ENCODE peak calls at places on chromosomes 4 and X, in four cellular contexts. N, F, B and E are unnamed samples.

GRCh38 chrX:1743105-1743504 is 128.2 kb downstream of the ASMT start:
- DNase-seq in B (no peak), N (no peak), F (no peak), E (no peak)

GRCh38 chr4:102552781-102553180 is 51.6 kb downstream of the NFKB1 start:
- DNase-seq in F (no peak), N (no peak), B (no peak), E (no peak)

GRCh38 chrX:72247206-72247944 is 8.5 kb upstream of the ERCC6L start:
- DNase-seq in B (no peak), N (no peak), F (no peak), E (peak)

GRCh38 chr4:143046454-143046853 is 138.3 kb upstream of the USP38 start:
- DNase-seq in B (no peak), N (no peak), F (no peak), E (peak)

GRCh38 chr4:133151681-133152329 is 2.7 kb downstream of the PCDH10 start:
- DNase-seq in B (peak), F (no peak), N (peak), E (peak)

GRCh38 chrX:15751160-15751819 is 13.2 kb downstream of the CA5B start:
- DNase-seq in N (no peak), F (no peak), B (no peak), E (peak)

GRCh38 chrX:102964941-102965340 is 27.9 kb downstream of the RAB40AL start:
- DNase-seq in N (no peak), F (no peak), B (no peak), E (no peak)

GRCh38 chrX:144566592-144566991 is 680.7 kb upstream of the SPANXN1 start:
- DNase-seq in N (no peak), B (peak), F (no peak), E (no peak)

GRCh38 chrX:20523626-20524312 is 257.1 kb upstream of the RPS6KA3 start:
- DNase-seq in B (no peak), N (no peak), F (no peak), E (no peak)

GRCh38 chr4:98828801-98829200 is 100.1 kb downstream of the EIF4E start:
- DNase-seq in B (peak), N (peak), F (peak), E (no peak)

GRCh38 chrX:53321216-53321942 is 40.0 kb upstream of the IQSEC2 start:
- DNase-seq in N (peak), F (no peak), B (peak), E (peak)
- TF ChIP-seq CTCF in N (no peak), F (no peak), B (no peak), E (no peak)

GRCh38 chr4:40246547-40246900 is 49.7 kb downstream of the RHOH start:
- DNase-seq in N (no peak), B (no peak), F (no peak), E (no peak)

GRCh38 chr4:40247350-40247749 is 50.5 kb downstream of the RHOH start:
- DNase-seq in B (no peak), F (no peak), N (no peak), E (no peak)

GRCh38 chr4:40246938-40247337 is 50.1 kb downstream of the RHOH start:
- DNase-seq in F (no peak), B (no peak), N (no peak), E (no peak)

GRCh38 chr4:40243390-40243948 is 46.6 kb downstream of the RHOH start:
- DNase-seq in N (no peak), B (no peak), F (no peak), E (no peak)

GRCh38 chr4:40245794-40246546 is 49.1 kb downstream of the RHOH start:
- DNase-seq in F (no peak), N (no peak), B (no peak), E (no peak)
- TF ChIP-seq EZH2phosphoT487 in F (no peak), N (no peak), B (no peak), E (no peak)

DNA sequence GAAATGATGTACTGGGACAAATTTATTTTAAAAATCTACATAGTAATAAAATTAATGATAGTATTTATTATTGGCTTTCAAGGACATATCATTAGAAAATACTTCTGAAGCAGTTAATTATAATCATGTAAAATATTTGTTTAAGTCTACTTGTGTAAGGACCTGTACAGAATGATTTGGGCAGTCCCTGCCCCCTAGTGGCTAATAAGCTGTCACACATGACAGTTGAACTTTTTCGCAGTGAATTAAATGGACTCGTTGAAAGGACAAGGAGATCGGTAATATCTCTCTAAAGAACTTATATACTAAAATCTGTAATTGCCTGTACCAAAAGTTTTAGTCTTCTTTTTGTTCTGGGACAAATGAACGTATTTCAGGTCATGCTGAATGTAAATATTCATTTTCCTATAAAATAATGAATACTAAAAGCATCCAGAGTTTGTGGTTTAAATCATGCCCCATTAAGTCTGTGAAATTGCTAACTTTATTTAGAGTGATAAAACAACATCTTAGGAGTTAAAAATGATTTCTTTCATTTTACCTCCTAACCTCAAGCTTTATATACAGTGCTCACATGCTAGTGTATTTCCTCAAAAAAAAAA is 13.6 kb downstream of the EXOC1 start:
- DNase-seq in B (peak), N (peak), F (peak), E (peak)
- H3K4me2 ChIP-seq in B (no peak), N (peak), F (peak), E (no peak)

DNA sequence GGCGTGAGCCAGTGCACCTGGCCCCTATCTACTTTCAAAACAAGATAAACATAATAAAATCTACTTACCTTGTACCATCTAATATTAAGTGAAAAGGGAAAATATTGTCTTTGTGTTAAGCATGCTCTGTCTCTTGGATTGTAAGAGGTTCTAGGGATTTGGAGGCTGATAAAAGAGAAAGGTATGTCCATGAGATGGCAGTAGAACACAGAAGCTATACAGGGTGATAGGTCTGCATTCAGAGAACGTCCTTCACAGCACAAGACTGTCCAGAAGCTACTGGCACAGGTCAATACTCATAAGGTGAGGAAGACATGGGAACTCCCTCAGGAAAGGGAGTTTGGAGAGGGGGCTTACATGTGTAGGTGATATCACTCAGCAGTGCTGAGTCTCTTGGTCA is 135.5 kb downstream of the TMEM47 start:
- DNase-seq in B (peak), F (no peak), N (no peak), E (no peak)
- TF ChIP-seq CTCF in B (peak), F (no peak), N (no peak), E (peak)

GRCh38 chr4:94841864-94842221 is 84.1 kb downstream of the BMPR1B start:
- DNase-seq in F (no peak), B (no peak), N (no peak), E (no peak)

GRCh38 chr4:94848326-94848725 is 90.6 kb downstream of the BMPR1B start:
- DNase-seq in N (no peak), F (no peak), B (no peak), E (no peak)

DNA sequence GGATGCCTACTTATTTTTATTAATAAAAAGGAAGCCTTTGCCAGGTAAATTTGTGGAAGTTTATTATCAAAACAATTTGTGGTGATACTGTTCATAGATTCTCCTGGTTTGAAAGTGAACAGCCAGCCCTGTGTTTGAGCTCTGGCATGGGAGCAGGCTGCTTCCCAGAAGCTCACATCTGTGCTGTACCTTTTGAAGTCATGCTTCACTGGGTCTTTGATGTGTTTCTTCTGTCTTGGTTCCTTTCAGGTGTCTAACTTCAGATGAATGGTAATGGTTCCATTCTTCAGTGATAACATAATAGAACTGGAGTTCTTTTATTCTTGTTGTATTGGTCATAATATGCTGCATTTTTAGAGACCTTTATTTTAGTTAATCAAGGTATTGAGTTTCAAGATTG is 85.5 kb downstream of the BMPR1B start:
- DNase-seq in F (no peak), B (no peak), N (no peak), E (no peak)
- TF ChIP-seq EZH2phosphoT487 in F (no peak), B (no peak), N (no peak), E (no peak)